ENCODE peak calls at places on chromosomes 6 and 20, in six cellular contexts. One of them, this sample, is unnamed.

GRCh38 chr6:67615796-67616195 is 1019.3 kb upstream of the ADGRB3 start:
- DNase-seq in GM10248: no peak
- DNase-seq in A549: no peak
- DNase-seq in OCI-LY7: no peak
- DNase-seq in spleen: no peak
- DNase-seq in epithelial cell of esophagus: peak; percentile 1
- DNase-seq in this sample: no peak

GRCh38 chr6:98825602-98826230 is 8.7 kb upstream of the POU3F2 start:
- DNase-seq in GM10248: no peak
- DNase-seq in A549: no peak
- DNase-seq in OCI-LY7: no peak
- DNase-seq in spleen: no peak
- DNase-seq in epithelial cell of esophagus: no peak
- DNase-seq in this sample: no peak

GRCh38 chr6:112357801-112358200 is 10.7 kb downstream of the RFPL4B start:
- DNase-seq in GM10248: no peak
- DNase-seq in A549: peak; percentile 2
- DNase-seq in OCI-LY7: no peak
- DNase-seq in spleen: no peak
- DNase-seq in epithelial cell of esophagus: peak; percentile 52
- DNase-seq in this sample: no peak

GRCh38 chr6:117906905-117907599 is at the start of gene SLC35F1:
- DNase-seq in GM10248: peak; percentile 64
- DNase-seq in A549: peak; percentile 6
- DNase-seq in OCI-LY7: no peak
- DNase-seq in spleen: no peak
- DNase-seq in epithelial cell of esophagus: peak; percentile 47
- DNase-seq in this sample: peak; percentile 84

GRCh38 chr6:7727150-7727950 is 1.5 kb downstream of the BMP6 start:
- DNase-seq in GM10248: peak; percentile 31
- DNase-seq in A549: peak; percentile 32
- DNase-seq in OCI-LY7: peak; percentile 11
- DNase-seq in spleen: peak; percentile 77
- DNase-seq in epithelial cell of esophagus: peak; percentile 16
- DNase-seq in this sample: no peak

GRCh38 chr20:49724637-49725606 is 11.2 kb upstream of the B4GALT5 start:
- DNase-seq in GM10248: no peak
- DNase-seq in A549: no peak
- DNase-seq in OCI-LY7: peak; percentile 44
- DNase-seq in spleen: peak; percentile 81
- DNase-seq in epithelial cell of esophagus: peak; percentile 38
- DNase-seq in this sample: no peak

GRCh38 chr6:40183902-40184301 is 249.6 kb upstream of the MOCS1 start:
- DNase-seq in GM10248: no peak
- DNase-seq in A549: no peak
- DNase-seq in OCI-LY7: no peak
- DNase-seq in spleen: no peak
- DNase-seq in epithelial cell of esophagus: no peak
- DNase-seq in this sample: no peak

GRCh38 chr6:98944598-98945011 is 3.1 kb downstream of the FBXL4 start:
- DNase-seq in GM10248: no peak
- DNase-seq in A549: peak; percentile 14
- DNase-seq in OCI-LY7: no peak
- DNase-seq in spleen: no peak
- DNase-seq in epithelial cell of esophagus: peak; percentile 43
- DNase-seq in this sample: no peak

GRCh38 chr20:32589256-32589655 is 4.1 kb upstream of the NOL4L start:
- DNase-seq in GM10248: no peak
- DNase-seq in A549: no peak
- DNase-seq in OCI-LY7: no peak
- DNase-seq in spleen: no peak
- DNase-seq in epithelial cell of esophagus: peak; percentile 67
- DNase-seq in this sample: no peak

GRCh38 chr6:305371-306206 is 13.3 kb downstream of the DUSP22 start:
- DNase-seq in GM10248: peak; percentile 93
- DNase-seq in A549: no peak
- DNase-seq in OCI-LY7: peak; percentile 74
- DNase-seq in spleen: no peak
- DNase-seq in epithelial cell of esophagus: peak; percentile 47
- DNase-seq in this sample: no peak

GRCh38 chr6:14305131-14305530 is 187.6 kb downstream of the CD83 start:
- DNase-seq in GM10248: no peak
- DNase-seq in A549: no peak
- DNase-seq in OCI-LY7: no peak
- DNase-seq in spleen: no peak
- DNase-seq in epithelial cell of esophagus: peak; percentile 97
- DNase-seq in this sample: no peak

GRCh38 chr6:132964101-132964867 is 149.9 kb downstream of the RPS12 start:
- DNase-seq in GM10248: no peak
- DNase-seq in A549: no peak
- DNase-seq in OCI-LY7: no peak
- DNase-seq in spleen: no peak
- DNase-seq in epithelial cell of esophagus: peak; percentile 40
- DNase-seq in this sample: no peak

GRCh38 chr20:32917191-32917950 is 58.6 kb downstream of the EFCAB8 start:
- DNase-seq in GM10248: no peak
- DNase-seq in A549: no peak
- DNase-seq in OCI-LY7: no peak
- DNase-seq in spleen: no peak
- DNase-seq in epithelial cell of esophagus: no peak
- DNase-seq in this sample: no peak

GRCh38 chr6:121809211-121809610 is 373.8 kb downstream of the GJA1 start:
- DNase-seq in GM10248: no peak
- DNase-seq in A549: no peak
- DNase-seq in OCI-LY7: no peak
- DNase-seq in spleen: no peak
- DNase-seq in epithelial cell of esophagus: no peak
- DNase-seq in this sample: no peak

GRCh38 chr6:140670013-140670412 is 1295.6 kb upstream of the CITED2 start:
- DNase-seq in GM10248: no peak
- DNase-seq in A549: no peak
- DNase-seq in OCI-LY7: no peak
- DNase-seq in spleen: no peak
- DNase-seq in epithelial cell of esophagus: peak; percentile 47
- DNase-seq in this sample: no peak

GRCh38 chr20:14344746-14345145 is 7.3 kb upstream of the FLRT3 start:
- DNase-seq in GM10248: no peak
- DNase-seq in A549: peak; percentile 70
- DNase-seq in OCI-LY7: no peak
- DNase-seq in spleen: no peak
- DNase-seq in epithelial cell of esophagus: no peak
- DNase-seq in this sample: no peak

GRCh38 chr6:139644821-139645220 is 270.4 kb upstream of the CITED2 start:
- DNase-seq in GM10248: no peak
- DNase-seq in A549: no peak
- DNase-seq in OCI-LY7: no peak
- DNase-seq in spleen: no peak
- DNase-seq in epithelial cell of esophagus: no peak
- DNase-seq in this sample: no peak

GRCh38 chr6:56581561-56581960 is 61.1 kb downstream of the DST start:
- DNase-seq in GM10248: no peak
- DNase-seq in A549: no peak
- DNase-seq in OCI-LY7: no peak
- DNase-seq in spleen: no peak
- DNase-seq in epithelial cell of esophagus: no peak
- DNase-seq in this sample: no peak

GRCh38 chr6:431986-432385 is 40.4 kb downstream of the IRF4 start:
- DNase-seq in GM10248: no peak
- DNase-seq in A549: no peak
- DNase-seq in OCI-LY7: no peak
- DNase-seq in spleen: no peak
- DNase-seq in epithelial cell of esophagus: no peak
- DNase-seq in this sample: no peak

GRCh38 chr6:158548418-158549161 is 11.3 kb upstream of the TMEM181 start:
- DNase-seq in GM10248: no peak
- DNase-seq in A549: no peak
- DNase-seq in OCI-LY7: no peak
- DNase-seq in spleen: peak; percentile 29
- DNase-seq in epithelial cell of esophagus: no peak
- DNase-seq in this sample: peak; percentile 40

GRCh38 chr6:88502391-88502790 is 336.2 kb upstream of the CNR1 start:
- DNase-seq in GM10248: no peak
- DNase-seq in A549: no peak
- DNase-seq in OCI-LY7: no peak
- DNase-seq in spleen: no peak
- DNase-seq in epithelial cell of esophagus: no peak
- DNase-seq in this sample: no peak

DNA sequence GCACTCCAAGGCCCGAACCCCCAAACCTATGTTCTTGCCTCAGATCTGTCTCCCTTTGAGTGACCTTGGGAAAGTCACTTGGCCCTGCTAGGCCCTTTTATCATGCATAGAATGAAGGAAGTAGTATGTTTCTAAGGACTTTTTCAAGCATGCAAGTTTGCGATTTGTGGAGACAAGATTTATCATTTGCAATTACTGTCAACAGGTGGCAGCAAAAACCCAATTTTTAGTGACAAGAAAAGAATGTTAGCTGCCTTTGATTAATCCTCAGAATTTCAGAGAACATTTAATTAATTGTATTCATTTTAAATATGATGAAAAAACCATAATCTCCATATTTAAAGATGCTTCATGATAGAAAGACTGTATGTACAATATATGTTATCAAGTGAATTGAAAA is 28.3 kb upstream of the PREP start:
- DNase-seq in GM10248: peak; percentile 34
- DNase-seq in A549: peak; percentile 61
- DNase-seq in OCI-LY7: peak; percentile 58
- DNase-seq in spleen: no peak
- DNase-seq in epithelial cell of esophagus: peak; percentile 73
- DNase-seq in this sample: no peak
- TF ChIP-seq CTCF in GM10248: peak; percentile 71
- TF ChIP-seq CTCF in A549: peak; percentile 68
- TF ChIP-seq CTCF in OCI-LY7: peak; percentile 87
- TF ChIP-seq CTCF in spleen: peak; percentile 16
- TF ChIP-seq CTCF in epithelial cell of esophagus: peak; percentile 57
- TF ChIP-seq CTCF in this sample: peak; percentile 88

DNA sequence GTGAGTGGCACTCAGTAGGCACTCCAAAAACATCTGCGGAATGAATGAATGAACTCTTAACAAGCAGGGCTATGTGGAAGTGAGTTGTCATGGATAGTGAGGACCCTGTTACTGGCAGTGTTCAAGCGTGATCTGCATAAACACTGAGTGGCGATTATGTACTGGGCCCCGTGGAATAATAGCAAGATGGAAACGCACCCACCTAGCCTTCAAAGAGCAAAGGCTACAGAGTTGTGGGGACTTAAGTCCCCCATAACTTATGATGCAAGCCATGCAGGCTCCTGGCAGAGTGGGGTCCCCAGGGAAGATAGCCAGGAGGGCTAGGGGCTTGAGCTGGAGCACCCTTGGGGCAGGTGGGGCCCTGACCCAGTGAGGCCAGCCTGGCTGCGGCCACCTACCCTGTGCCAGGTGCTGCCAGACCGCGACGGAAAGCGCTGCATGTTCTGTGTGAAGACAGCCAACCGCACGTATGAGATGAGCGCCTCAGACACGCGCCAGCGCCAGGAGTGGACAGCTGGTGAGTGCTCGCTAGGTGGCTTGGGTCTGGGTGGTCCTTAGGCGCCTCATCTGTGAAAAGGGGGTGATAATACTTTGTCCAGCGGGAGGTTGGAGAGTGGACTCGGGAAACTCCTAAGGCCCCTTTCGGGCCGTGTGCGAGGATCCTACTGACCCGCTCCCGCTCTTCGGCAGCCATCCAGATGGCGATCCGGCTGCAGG is 20.0 kb downstream of the DEF6 start:
- DNase-seq in GM10248: no peak
- DNase-seq in A549: no peak
- DNase-seq in OCI-LY7: no peak
- DNase-seq in spleen: no peak
- DNase-seq in epithelial cell of esophagus: no peak
- DNase-seq in this sample: no peak
- TF ChIP-seq CTCF in GM10248: no peak
- TF ChIP-seq CTCF in A549: no peak
- TF ChIP-seq CTCF in OCI-LY7: no peak
- TF ChIP-seq CTCF in spleen: no peak
- TF ChIP-seq CTCF in epithelial cell of esophagus: no peak
- TF ChIP-seq CTCF in this sample: no peak

DNA sequence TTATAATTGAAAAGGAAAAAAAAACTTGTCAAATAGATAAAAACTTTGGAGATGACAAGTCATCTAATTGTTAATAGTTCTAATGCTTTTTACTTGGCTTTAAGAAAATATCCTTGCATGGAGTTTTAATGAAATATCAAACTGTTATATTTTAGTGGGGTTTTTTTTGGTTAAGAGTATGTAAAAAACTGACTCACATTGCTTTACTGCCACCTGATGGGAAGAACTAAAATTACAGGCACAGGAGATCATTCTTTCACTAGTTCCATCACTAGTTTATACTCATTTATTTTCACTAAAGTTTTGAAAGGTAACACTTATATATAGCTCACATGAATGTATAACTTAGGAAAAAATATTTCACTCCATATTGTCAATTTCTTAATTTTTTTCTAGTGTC is 309.1 kb downstream of the LMBRD1 start:
- DNase-seq in GM10248: no peak
- DNase-seq in A549: peak; percentile 0
- DNase-seq in OCI-LY7: peak; percentile 6
- DNase-seq in spleen: no peak
- DNase-seq in epithelial cell of esophagus: no peak
- DNase-seq in this sample: no peak
- TF ChIP-seq CTCF in GM10248: peak; percentile 3
- TF ChIP-seq CTCF in A549: peak; percentile 14
- TF ChIP-seq CTCF in OCI-LY7: peak; percentile 77
- TF ChIP-seq CTCF in spleen: no peak
- TF ChIP-seq CTCF in epithelial cell of esophagus: no peak
- TF ChIP-seq CTCF in this sample: peak; percentile 57

GRCh38 chr20:10360878-10361277 is 73.1 kb downstream of the MKKS start:
- DNase-seq in GM10248: no peak
- DNase-seq in A549: no peak
- DNase-seq in OCI-LY7: no peak
- DNase-seq in spleen: no peak
- DNase-seq in epithelial cell of esophagus: no peak
- DNase-seq in this sample: no peak

GRCh38 chr20:10359621-10360040 is 74.4 kb downstream of the MKKS start:
- DNase-seq in GM10248: no peak
- DNase-seq in A549: no peak
- DNase-seq in OCI-LY7: no peak
- DNase-seq in spleen: no peak
- DNase-seq in epithelial cell of esophagus: no peak
- DNase-seq in this sample: no peak

GRCh38 chr20:10356628-10357027 is 77.4 kb downstream of the MKKS start:
- DNase-seq in GM10248: no peak
- DNase-seq in A549: no peak
- DNase-seq in OCI-LY7: no peak
- DNase-seq in spleen: no peak
- DNase-seq in epithelial cell of esophagus: no peak
- DNase-seq in this sample: no peak

GRCh38 chr20:10357061-10357708 is 76.8 kb downstream of the MKKS start:
- DNase-seq in GM10248: no peak
- DNase-seq in A549: peak; percentile 30
- DNase-seq in OCI-LY7: no peak
- DNase-seq in spleen: no peak
- DNase-seq in epithelial cell of esophagus: no peak
- DNase-seq in this sample: no peak

DNA sequence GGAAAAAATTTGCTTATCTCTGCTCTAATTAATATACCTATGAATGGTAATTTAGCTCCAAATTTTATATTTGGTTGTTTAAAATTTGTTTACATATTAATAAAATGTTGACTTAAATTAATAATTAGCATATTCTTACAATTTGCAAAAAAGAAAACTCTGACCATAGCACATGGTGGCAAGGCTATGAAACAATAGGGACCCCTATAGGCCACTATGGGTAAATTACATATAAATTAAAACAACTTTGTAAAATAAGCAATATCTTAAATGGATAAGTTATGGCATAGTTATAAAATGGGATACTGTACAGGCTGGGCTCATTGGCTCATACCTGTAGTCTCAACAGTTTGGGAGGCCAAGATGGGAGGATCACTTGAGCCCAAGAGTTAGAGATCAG is 76.0 kb downstream of the MKKS start:
- DNase-seq in GM10248: no peak
- DNase-seq in A549: peak; percentile 29
- DNase-seq in OCI-LY7: no peak
- DNase-seq in spleen: no peak
- DNase-seq in epithelial cell of esophagus: no peak
- DNase-seq in this sample: no peak
- TF ChIP-seq CTCF in GM10248: no peak
- TF ChIP-seq CTCF in A549: peak; percentile 22
- TF ChIP-seq CTCF in OCI-LY7: peak; percentile 50
- TF ChIP-seq CTCF in spleen: no peak
- TF ChIP-seq CTCF in epithelial cell of esophagus: peak; percentile 30
- TF ChIP-seq CTCF in this sample: peak; percentile 83

This sample was measured in chondrocyte.